ENCODE peak calls at places on chromosomes 4 and X, in seven cellular contexts. U is NCI-H2081, P is upper lobe of left lung, I is hippocampal formation, R is NCI-H345, G is GM12865, T is neural progenitor cell. C is an unnamed sample.

GRCh38 chr4:8209176-8209874 is 10.2 kb downstream of the SH3TC1 start:
- DNase-seq in U (no peak), P (no peak), I (no peak), R (no peak), G (no peak), T (peak; percentile 34), C (peak; percentile 38)

GRCh38 chr4:47442980-47443379 is 20.5 kb downstream of the COMMD8 start:
- DNase-seq in U (no peak), P (peak; percentile 41), I (no peak), R (no peak), G (peak; percentile 43), T (no peak), C (no peak)

GRCh38 chrX:96770315-96770714 is 85.7 kb downstream of the DIAPH2 start:
- DNase-seq in U (peak; percentile 22), P (no peak), I (peak; percentile 9), R (peak; percentile 32), G (peak; percentile 25), T (peak; percentile 17), C (no peak)

GRCh38 chrX:111719426-111720210 is 38.6 kb downstream of the ALG13 start:
- DNase-seq in U (peak; percentile 1), P (no peak), I (peak; percentile 5), R (no peak), G (no peak), T (no peak), C (no peak)

GRCh38 chr4:53273726-53274125 is 92.1 kb downstream of the SCFD2 start:
- DNase-seq in U (no peak), P (no peak), I (no peak), R (no peak), G (no peak), T (no peak), C (no peak)

GRCh38 chrX:13990126-13990525 is 39.6 kb downstream of the GEMIN8 start:
- DNase-seq in U (no peak), P (no peak), I (no peak), R (no peak), G (no peak), T (no peak), C (no peak)

GRCh38 chrX:23434356-23434884 is 99.8 kb downstream of the PTCHD1 start:
- DNase-seq in U (no peak), P (peak; percentile 77), I (peak; percentile 25), R (no peak), G (no peak), T (peak; percentile 26), C (peak; percentile 77)

GRCh38 chrX:14712096-14712495 is 160.8 kb downstream of the FANCB start:
- DNase-seq in U (no peak), P (no peak), I (no peak), R (no peak), G (no peak), T (peak; percentile 2), C (no peak)

GRCh38 chr4:129926936-129927335 is 831.0 kb downstream of the C4orf33 start:
- DNase-seq in U (no peak), P (no peak), I (peak; percentile 19), R (peak; percentile 2), G (no peak), T (no peak), C (no peak)

GRCh38 chr4:39698424-39699009 is 581 bp downstream of the UBE2K start:
- DNase-seq in U (peak; percentile 52), P (peak; percentile 58), I (no peak), R (peak; percentile 26), G (no peak), T (peak; percentile 77), C (peak; percentile 35)

GRCh38 chr4:95209942-95210341 is 338.8 kb downstream of the UNC5C start:
- DNase-seq in U (no peak), P (no peak), I (no peak), R (no peak), G (no peak), T (no peak), C (no peak)

GRCh38 chr4:24070117-24070516 is 180.3 kb upstream of the PPARGC1A start:
- DNase-seq in U (no peak), P (no peak), I (no peak), R (no peak), G (no peak), T (no peak), C (no peak)

GRCh38 chrX:20026278-20026677 is 35.4 kb upstream of the BCLAF3 start:
- DNase-seq in U (no peak), P (no peak), I (no peak), R (no peak), G (no peak), T (no peak), C (no peak)

GRCh38 chr4:75819121-75819520 is 83.1 kb downstream of the PPEF2 start:
- DNase-seq in U (no peak), P (no peak), I (no peak), R (no peak), G (no peak), T (no peak), C (no peak)

GRCh38 chr4:52852041-52852440 is 10.1 kb upstream of the RASL11B start:
- DNase-seq in U (no peak), P (no peak), I (no peak), R (no peak), G (no peak), T (no peak), C (no peak)

GRCh38 chrX:55981603-55982002 is 250.6 kb upstream of the KLF8 start:
- DNase-seq in U (no peak), P (no peak), I (no peak), R (no peak), G (no peak), T (no peak), C (no peak)

GRCh38 chr4:57077550-57078311 is 32.5 kb downstream of the IGFBP7 start:
- DNase-seq in U (no peak), P (no peak), I (no peak), R (no peak), G (no peak), T (no peak), C (no peak)

GRCh38 chrX:111376897-111377601 is 34.9 kb downstream of the DCX start:
- DNase-seq in U (peak; percentile 84), P (no peak), I (no peak), R (peak; percentile 64), G (no peak), T (peak; percentile 76), C (no peak)

GRCh38 chrX:7117587-7117986 is 29.9 kb upstream of the STS start:
- DNase-seq in U (no peak), P (no peak), I (no peak), R (no peak), G (peak; percentile 49), T (no peak), C (no peak)

GRCh38 chr4:98845960-98846359 is 83.0 kb downstream of the EIF4E start:
- DNase-seq in U (no peak), P (no peak), I (no peak), R (no peak), G (no peak), T (no peak), C (no peak)

GRCh38 chr4:38803833-38804653 is 548 bp downstream of the TLR1 start:
- DNase-seq in U (no peak), P (no peak), I (no peak), R (no peak), G (peak; percentile 98), T (no peak), C (no peak)

GRCh38 chrX:155747520-155747919 is 133.6 kb upstream of the VAMP7 start:
- DNase-seq in U (no peak), P (peak; percentile 78), I (no peak), R (peak; percentile 16), G (no peak), T (no peak), C (peak; percentile 20)

GRCh38 chr4:61200195-61200990 is at the start of gene ADGRL3:
- DNase-seq in U (peak; percentile 66), P (no peak), I (peak; percentile 71), R (peak; percentile 70), G (no peak), T (peak; percentile 95), C (peak; percentile 41)

GRCh38 chr4:4334798-4335520 is 44.9 kb downstream of the ZBTB49 start:
- DNase-seq in U (peak; percentile 72), P (peak; percentile 67), I (peak; percentile 19), R (peak; percentile 56), G (peak; percentile 79), T (peak; percentile 77), C (peak; percentile 73)

GRCh38 chr4:21765810-21766407 is 182.7 kb downstream of the KCNIP4 start:
- DNase-seq in U (peak; percentile 62), P (no peak), I (peak; percentile 16), R (peak; percentile 37), G (peak; percentile 41), T (peak; percentile 65), C (no peak)

GRCh38 chr4:183797041-183797444 is 108.1 kb upstream of the STOX2 start:
- DNase-seq in U (no peak), P (peak; percentile 74), I (no peak), R (peak; percentile 53), G (no peak), T (peak; percentile 35), C (no peak)

GRCh38 chr4:129583868-129584267 is 487.9 kb downstream of the C4orf33 start:
- DNase-seq in U (no peak), P (no peak), I (no peak), R (no peak), G (no peak), T (no peak), C (peak; percentile 23)

GRCh38 chr4:175560628-175561027 is 251.4 kb downstream of the GPM6A start:
- DNase-seq in U (peak; percentile 33), P (no peak), I (peak; percentile 87), R (peak; percentile 38), G (peak; percentile 5), T (no peak), C (no peak)

GRCh38 chrX:45697591-45697990 is 496.9 kb upstream of the DIPK2B start:
- DNase-seq in U (no peak), P (no peak), I (no peak), R (no peak), G (no peak), T (no peak), C (no peak)

GRCh38 chr4:150050566-150050965 is 27.7 kb upstream of the DCLK2 start:
- DNase-seq in U (no peak), P (no peak), I (no peak), R (no peak), G (no peak), T (no peak), C (no peak)

GRCh38 chr4:17063870-17064269 is 165.4 kb upstream of the LDB2 start:
- DNase-seq in U (no peak), P (no peak), I (no peak), R (no peak), G (no peak), T (no peak), C (no peak)

GRCh38 chrX:135275973-135276372 is 24.1 kb downstream of the ETDA start:
- DNase-seq in U (no peak), P (no peak), I (no peak), R (no peak), G (no peak), T (no peak), C (no peak)

GRCh38 chrX:123217077-123217476 is 33.0 kb downstream of the GRIA3 start:
- DNase-seq in U (no peak), P (no peak), I (no peak), R (no peak), G (no peak), T (no peak), C (peak; percentile 58)